ENCODE peak calls at places on chromosomes 7 and 10, in ten cellular contexts. O is nephron progenitor cell; Y is HTR-8/SVneo; A is nucleus accumbens; X is NCI-H1417; E is NAMALWA; M is mesothelial cell of epicardium; T is anterior cingulate cortex; B is Ammon's horn; F is activated CD4-positive, alpha-beta T cell treated with anti-CD3 and anti-CD28 coated beads, Interleukin-2, amount 50 U/mL, for 1 hour. V is an unnamed sample.

GRCh38 chr10:100501423-100501822 is 18.2 kb downstream of the SEC31B start:
- DNase-seq in O (no peak), X (no peak), F (no peak), Y (no peak), E (no peak), T (no peak), B (no peak), M (no peak), A (no peak), V (no peak)

GRCh38 chr7:155233703-155234492 is 63.8 kb upstream of the INSIG1 start:
- DNase-seq in X (peak; percentile 14), B (peak; percentile 56), E (no peak), Y (no peak), T (peak; percentile 23), O (no peak), M (no peak), A (no peak), F (no peak), V (no peak)

GRCh38 chr10:59799421-59799820 is 46.2 kb upstream of the MRLN start:
- DNase-seq in E (no peak), M (no peak), T (no peak), F (no peak), Y (no peak), B (no peak), A (no peak), O (no peak), X (no peak), V (no peak)

GRCh38 chr10:60629332-60629731 is 148.9 kb upstream of the CDK1 start:
- DNase-seq in E (no peak), X (peak; percentile 64), T (no peak), M (no peak), A (no peak), F (no peak), O (no peak), Y (no peak), B (peak; percentile 41), V (no peak)

GRCh38 chr7:127536426-127537152 is 48.8 kb downstream of the GCC1 start:
- DNase-seq in B (peak; percentile 9), F (no peak), E (no peak), Y (no peak), M (no peak), T (no peak), O (peak; percentile 18), A (no peak), X (no peak), V (peak; percentile 17)

GRCh38 chr10:78964952-78965633 is 103.7 kb upstream of the ZMIZ1 start:
- DNase-seq in E (no peak), F (no peak), T (peak; percentile 85), M (no peak), A (peak; percentile 83), O (peak; percentile 78), Y (peak; percentile 75), X (peak; percentile 87), B (peak; percentile 88), V (peak; percentile 79)

GRCh38 chr10:110317866-110318850 is 13.4 kb upstream of the SMNDC1 start:
- DNase-seq in A (no peak), M (no peak), X (no peak), O (no peak), T (no peak), F (no peak), E (no peak), Y (no peak), B (no peak), V (no peak)

GRCh38 chr10:47076949-47077348 is 165.7 kb downstream of the PTPN20 start:
- DNase-seq in O (no peak), Y (no peak), A (no peak), X (no peak), F (no peak), T (no peak), M (no peak), E (no peak), B (no peak), V (no peak)

GRCh38 chr7:158251061-158251965 is 336.3 kb downstream of the PTPRN2 start:
- DNase-seq in B (no peak), F (no peak), T (no peak), X (no peak), M (no peak), Y (no peak), O (no peak), A (no peak), E (no peak), V (no peak)

GRCh38 chr10:118542789-118543188 is 52.7 kb downstream of the PRLHR start:
- DNase-seq in M (no peak), B (no peak), O (no peak), E (no peak), X (no peak), F (no peak), Y (no peak), A (no peak), T (no peak), V (no peak)

GRCh38 chr10:34094146-34094696 is 720.9 kb downstream of the PARD3 start:
- DNase-seq in M (no peak), B (no peak), T (no peak), X (no peak), F (no peak), Y (no peak), E (no peak), A (no peak), O (no peak), V (no peak)

GRCh38 chr7:103106336-103107070 is 31.6 kb downstream of the ARMC10 start:
- DNase-seq in F (no peak), X (peak; percentile 71), A (no peak), B (no peak), Y (no peak), M (no peak), O (peak; percentile 76), T (no peak), E (no peak), V (peak; percentile 11)

GRCh38 chr7:44348851-44349781 is 23.7 kb upstream of the CAMK2B start:
- DNase-seq in E (no peak), F (no peak), X (no peak), T (no peak), O (no peak), Y (no peak), A (no peak), B (peak; percentile 52), M (no peak), V (no peak)

GRCh38 chr7:135761751-135762488 is 13.3 kb upstream of the FAM180A start:
- DNase-seq in X (no peak), E (no peak), O (no peak), B (no peak), M (no peak), Y (no peak), T (no peak), F (no peak), A (no peak), V (no peak)

V was measured in SK-N-DZ.